ENCODE peak calls at places on chromosomes 5 and 9, in five cellular contexts. Q is K562, O is H1, B is HepG2, I is GM12878. T is an unnamed sample.

GRCh38 chr5:68149189-68149588 is 66.4 kb upstream of the PIK3R1 start:
- DNase-seq in Q (no peak), O (no peak), B (no peak), I (no peak), T (no peak)

GRCh38 chr5:89338935-89339334 is 456.0 kb upstream of the MEF2C start:
- DNase-seq in Q (no peak), O (no peak), B (no peak), I (no peak), T (no peak)

GRCh38 chr9:9612270-9612669 is 1000.5 kb downstream of the PTPRD start:
- DNase-seq in Q (no peak), O (no peak), B (no peak), I (peak; percentile 3), T (no peak)

GRCh38 chr5:926416-927171 is 33.9 kb downstream of the TRIP13 start:
- DNase-seq in Q (peak; percentile 39), O (no peak), B (no peak), I (no peak), T (no peak)

GRCh38 chr9:115969096-115969495 is 184.5 kb upstream of the PAPPA start:
- DNase-seq in Q (no peak), O (no peak), B (no peak), I (no peak), T (no peak)

GRCh38 chr9:5851445-5851844 is 18.5 kb upstream of the ERMP1 start:
- DNase-seq in Q (no peak), O (no peak), B (no peak), I (peak; percentile 90), T (no peak)

GRCh38 chr9:101326501-101326900 is 58.3 kb downstream of the BAAT start:
- DNase-seq in Q (no peak), O (no peak), B (peak; percentile 16), I (no peak), T (no peak)

GRCh38 chr9:21561502-21561901 is 79.4 kb upstream of the IFNE start:
- DNase-seq in Q (no peak), O (no peak), B (no peak), I (no peak), T (no peak)

GRCh38 chr5:150209020-150209635 is 19.3 kb downstream of the SLC6A7 start:
- DNase-seq in Q (no peak), O (no peak), B (no peak), I (no peak), T (no peak)

GRCh38 chr5:143271431-143271830 is 132.1 kb downstream of the NR3C1 start:
- DNase-seq in Q (no peak), O (no peak), B (no peak), I (no peak), T (no peak)

GRCh38 chr5:136766456-136766855 is 401.1 kb upstream of the TRPC7 start:
- DNase-seq in Q (no peak), O (no peak), B (no peak), I (no peak), T (no peak)

GRCh38 chr5:38596997-38597396 is 40.6 kb upstream of the LIFR start:
- DNase-seq in Q (no peak), O (no peak), B (peak; percentile 3), I (no peak), T (no peak)

GRCh38 chr5:91176288-91177016 is 206.7 kb downstream of the ARRDC3 start:
- DNase-seq in Q (no peak), O (no peak), B (no peak), I (no peak), T (no peak)

GRCh38 chr9:133761641-133762248 is 23.6 kb upstream of the SARDH start:
- DNase-seq in Q (no peak), O (no peak), B (no peak), I (no peak), T (no peak)

GRCh38 chr9:133946840-133947486 is 45.2 kb downstream of the VAV2 start:
- DNase-seq in Q (no peak), O (no peak), B (no peak), I (no peak), T (no peak)

GRCh38 chr5:132419517-132420468 is 50.3 kb downstream of the SLC22A5 start:
- DNase-seq in Q (peak; percentile 88), O (no peak), B (peak; percentile 54), I (no peak), T (peak; percentile 56)

GRCh38 chr5:78077369-78078068 is 217.0 kb downstream of the AP3B1 start:
- DNase-seq in Q (no peak), O (no peak), B (no peak), I (no peak), T (no peak)

GRCh38 chr5:26868504-26868903 is 169.9 kb downstream of the CDH9 start:
- DNase-seq in Q (no peak), O (no peak), B (no peak), I (no peak), T (no peak)

GRCh38 chr5:129148-129547 is 37.2 kb downstream of the PLEKHG4B start:
- DNase-seq in Q (no peak), O (no peak), B (no peak), I (no peak), T (no peak)

GRCh38 chr5:59766394-59766793 is 127.1 kb downstream of the PDE4D start:
- DNase-seq in Q (no peak), O (no peak), B (no peak), I (no peak), T (no peak)

GRCh38 chr9:134982311-134982710 is 64.6 kb upstream of the FCN1 start:
- DNase-seq in Q (no peak), O (no peak), B (no peak), I (no peak), T (no peak)

DNA sequence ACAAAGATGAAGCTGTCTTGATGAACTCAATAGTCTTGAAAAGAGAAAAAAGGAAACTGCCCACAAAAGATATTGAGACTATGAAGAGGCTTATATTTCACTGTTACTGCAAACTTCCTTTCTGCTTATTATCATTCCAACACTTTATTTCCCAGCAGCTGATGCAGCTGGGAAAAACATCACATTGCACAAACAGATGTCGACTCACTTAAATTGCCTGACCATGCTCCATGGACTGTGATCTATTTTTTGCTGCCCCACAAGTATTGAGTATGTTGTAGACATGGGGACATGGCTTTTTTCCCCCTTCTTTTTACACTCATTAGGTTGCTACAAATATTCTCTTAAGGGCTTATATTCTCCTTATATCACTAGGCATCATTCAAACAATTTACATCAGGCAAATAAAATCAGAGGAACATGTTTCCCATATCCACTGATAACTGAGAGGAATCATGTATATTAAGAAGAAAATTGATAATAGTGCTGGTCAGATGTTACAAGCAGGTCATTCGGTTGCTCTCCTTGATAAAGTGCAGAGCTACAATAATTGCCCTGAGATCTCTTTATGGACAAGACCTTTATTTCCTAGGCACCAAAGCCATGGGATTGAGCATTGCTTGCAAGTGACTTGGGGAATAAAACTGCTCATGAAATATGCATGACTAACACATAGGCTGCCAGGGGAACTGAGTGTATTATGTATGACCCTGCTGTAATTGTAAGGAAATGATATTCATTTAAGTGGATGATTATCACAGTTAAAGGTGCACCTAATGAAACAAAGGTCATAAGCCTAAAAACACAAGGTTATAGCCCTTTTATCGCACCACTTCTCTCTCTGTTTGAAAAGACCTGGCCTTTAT is 509.8 kb downstream of the ZNF608 start:
- DNase-seq in Q (no peak), O (no peak), B (no peak), I (no peak), T (no peak)
- TF ChIP-seq RAD21 in Q (no peak), O (no peak), B (no peak), I (no peak), T (no peak)

GRCh38 chr5:72302171-72302570 is 17.9 kb downstream of the MRPS27 start:
- DNase-seq in Q (no peak), O (peak; percentile 68), B (no peak), I (no peak), T (no peak)
- TF ChIP-seq SRF in Q (no peak), O (no peak), B (no peak), I (no peak), T (no peak)

DNA sequence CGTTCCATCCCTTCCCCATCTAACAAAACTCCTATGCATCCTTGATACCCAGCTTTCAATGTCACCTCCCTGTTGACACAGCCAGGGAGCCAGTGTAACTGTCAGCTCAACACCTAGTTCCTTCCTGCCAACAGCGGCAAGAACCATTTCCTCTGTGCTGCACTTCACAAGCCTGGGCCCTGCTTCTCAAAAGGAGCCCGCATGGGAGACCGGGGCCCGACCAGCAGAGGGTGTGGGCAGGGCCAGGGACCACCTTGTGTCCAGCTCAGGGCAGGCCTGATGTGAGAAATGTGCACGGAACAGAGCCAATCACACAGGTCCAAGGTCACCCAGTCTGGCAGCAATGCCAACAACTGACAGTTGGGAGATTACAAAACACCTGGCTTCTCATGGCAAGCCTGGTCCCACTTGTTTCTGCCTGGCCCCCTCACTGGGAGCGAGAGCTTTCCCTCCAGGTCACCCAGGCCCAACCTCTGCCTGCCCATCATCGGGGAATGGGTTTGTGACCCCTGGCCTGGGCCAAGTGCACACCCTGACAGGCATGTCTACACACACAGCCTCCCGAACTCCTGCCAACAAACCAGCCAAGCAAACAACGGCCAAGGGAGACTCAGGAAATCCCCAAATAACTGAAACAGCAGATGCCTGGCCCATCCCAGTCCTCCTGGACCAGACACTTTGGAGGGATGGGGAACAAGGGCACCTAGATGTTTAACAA is 3.1 kb downstream of the RNF44 start:
- DNase-seq in Q (no peak), O (no peak), B (peak; percentile 71), I (no peak), T (no peak)
- TF ChIP-seq RAD21 in Q (no peak), O (peak; percentile 4), B (peak; percentile 13), I (no peak), T (no peak)

DNA sequence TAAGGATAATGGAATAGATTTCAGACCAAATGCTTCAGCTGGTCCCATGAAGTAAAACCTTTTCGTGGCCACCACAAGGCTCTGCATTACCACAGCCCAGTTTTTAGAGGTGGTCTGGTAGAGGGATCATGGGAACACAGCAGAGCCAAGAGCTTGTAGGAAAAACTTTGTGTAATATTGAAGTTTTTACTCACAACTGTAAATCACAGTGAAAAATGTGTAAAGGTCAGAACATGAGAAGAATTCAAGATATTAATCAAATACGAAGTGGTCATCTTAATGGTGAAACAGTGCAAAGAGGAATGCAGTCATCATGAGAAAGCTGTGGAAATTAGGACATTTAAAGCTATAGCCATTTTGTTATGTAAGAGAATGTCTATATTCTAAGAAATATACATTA is 197.5 kb downstream of the NPR3 start:
- DNase-seq in Q (no peak), O (no peak), B (no peak), I (no peak), T (no peak)
- TF ChIP-seq SRF in Q (no peak), O (no peak), B (no peak), I (no peak), T (no peak)

GRCh38 chr9:125260564-125260963 is 1.1 kb upstream of the GAPVD1 start:
- DNase-seq in Q (no peak), O (no peak), B (peak; percentile 28), I (no peak), T (no peak)
- TF ChIP-seq RAD21 in Q (no peak), O (no peak), B (no peak), I (no peak), T (no peak)